ENCODE peak calls at places on chromosomes 3 and 15, in six cellular contexts. B, D, Y, Q, X and V are unnamed samples.

GRCh38 chr3:15265655-15266509 is 59.8 kb downstream of the CAPN7 start:
- DNase-seq in D (no peak), Q (no peak), X (no peak), Y (no peak), B (no peak), V (no peak)

GRCh38 chr15:87154771-87155170 is 1075.1 kb downstream of the AGBL1 start:
- DNase-seq in Q (no peak), Y (no peak), X (no peak), D (no peak), B (no peak), V (no peak)

GRCh38 chr3:129827765-129828164 is 65.7 kb downstream of the TMCC1 start:
- DNase-seq in Q (no peak), Y (peak), B (no peak), D (no peak), X (no peak), V (no peak)

GRCh38 chr15:88899251-88899650 is 3.9 kb upstream of the HAPLN3 start:
- DNase-seq in B (no peak), Y (no peak), D (no peak), X (no peak), Q (no peak), V (no peak)

GRCh38 chr3:59816312-59816711 is 766.5 kb upstream of the CFAP20DC start:
- DNase-seq in D (no peak), Y (no peak), X (no peak), Q (no peak), B (no peak), V (no peak)

GRCh38 chr3:106299300-106300098 is 430.7 kb upstream of the CBLB start:
- DNase-seq in X (no peak), Y (no peak), Q (no peak), D (no peak), B (peak), V (no peak)

GRCh38 chr3:165805834-165806561 is 31.2 kb downstream of the BCHE start:
- DNase-seq in X (no peak), B (no peak), Q (no peak), Y (peak), D (no peak), V (no peak)

GRCh38 chr15:75369897-75370581 is 1.6 kb upstream of the MAN2C1 start:
- DNase-seq in D (no peak), Q (no peak), Y (no peak), B (no peak), X (no peak), V (no peak)

GRCh38 chr3:159616234-159616825 is 372.3 kb upstream of the IL12A start:
- DNase-seq in Y (no peak), D (no peak), B (peak), X (peak), Q (no peak), V (no peak)

GRCh38 chr3:27319304-27319703 is 49.9 kb downstream of the NEK10 start:
- DNase-seq in X (no peak), Q (no peak), B (no peak), Y (no peak), D (no peak), V (no peak)

GRCh38 chr3:141410861-141411771 is 42.8 kb downstream of the ZBTB38 start:
- DNase-seq in B (no peak), Q (no peak), Y (peak), X (no peak), D (no peak), V (no peak)

GRCh38 chr3:60582285-60582684 is 669.0 kb downstream of the FHIT start:
- DNase-seq in X (no peak), Q (no peak), D (no peak), Y (no peak), B (peak), V (no peak)

GRCh38 chr15:45794768-45795486 is 160.1 kb downstream of the SQOR start:
- DNase-seq in B (no peak), Y (no peak), X (peak), D (no peak), Q (no peak), V (no peak)

GRCh38 chr3:114389156-114389555 is 95.3 kb downstream of the TIGIT start:
- DNase-seq in Q (no peak), X (no peak), D (no peak), B (no peak), Y (peak), V (no peak)

GRCh38 chr15:90364251-90364650 is 12.2 kb downstream of the ZNF774 start:
- DNase-seq in Y (no peak), Q (no peak), D (no peak), B (peak), X (no peak), V (no peak)

GRCh38 chr3:9878700-9879099 is 1.4 kb downstream of the CIDEC start:
- DNase-seq in Q (no peak), X (no peak), D (no peak), Y (no peak), B (no peak), V (no peak)

GRCh38 chr15:83206387-83206970 is 1.1 kb downstream of the HDGFL3 start:
- DNase-seq in Y (no peak), X (peak), B (no peak), Q (no peak), D (no peak), V (no peak)

GRCh38 chr3:138066972-138067371 is 48.4 kb downstream of the DZIP1L start:
- DNase-seq in Q (no peak), Y (no peak), X (no peak), D (no peak), B (no peak), V (no peak)

GRCh38 chr3:54536450-54536849 is 391.4 kb downstream of the LRTM1 start:
- DNase-seq in Y (no peak), D (no peak), Q (no peak), X (no peak), B (no peak), V (no peak)

GRCh38 chr3:73036694-73037368 is 24.6 kb upstream of the EBLN2 start:
- DNase-seq in X (no peak), Q (no peak), B (peak), D (no peak), Y (no peak), V (no peak)

GRCh38 chr15:74202461-74203401 is at the start of gene STRA6:
- DNase-seq in Y (no peak), Q (no peak), B (no peak), D (no peak), X (no peak), V (no peak)